ENCODE peak calls at places on chromosome 1, in ten cellular contexts. One of them, this sample, is unnamed.

GRCh38 chr1:170700842-170701305 is 36.9 kb downstream of the PRRX1 start:
- DNase-seq in stimulated activated naive CD4-positive, alpha-beta T cell: no peak
- DNase-seq in GM20000: no peak
- DNase-seq in HS-5: no peak
- DNase-seq in cardiac fibroblast: peak; percentile 61
- DNase-seq in activated CD4-positive, CD25-positive, alpha-beta regulatory T cell: no peak
- DNase-seq in B cell: no peak
- DNase-seq in astrocyte of the spinal cord: peak; percentile 63
- DNase-seq in NCI-H187 treated with DMSO at 0.1 percent for 48 hours: no peak
- DNase-seq in body of pancreas: no peak
- DNase-seq in this sample: no peak

GRCh38 chr1:34235594-34235993 is 58.9 kb downstream of the C1orf94 start:
- DNase-seq in stimulated activated naive CD4-positive, alpha-beta T cell: no peak
- DNase-seq in GM20000: no peak
- DNase-seq in HS-5: no peak
- DNase-seq in cardiac fibroblast: no peak
- DNase-seq in activated CD4-positive, CD25-positive, alpha-beta regulatory T cell: no peak
- DNase-seq in B cell: no peak
- DNase-seq in astrocyte of the spinal cord: no peak
- DNase-seq in NCI-H187 treated with DMSO at 0.1 percent for 48 hours: no peak
- DNase-seq in body of pancreas: no peak
- DNase-seq in this sample: no peak

GRCh38 chr1:222631611-222632208 is 13.8 kb downstream of the MIA3 start:
- DNase-seq in stimulated activated naive CD4-positive, alpha-beta T cell: no peak
- DNase-seq in GM20000: no peak
- DNase-seq in HS-5: no peak
- DNase-seq in cardiac fibroblast: no peak
- DNase-seq in activated CD4-positive, CD25-positive, alpha-beta regulatory T cell: no peak
- DNase-seq in B cell: no peak
- DNase-seq in astrocyte of the spinal cord: no peak
- DNase-seq in NCI-H187 treated with DMSO at 0.1 percent for 48 hours: no peak
- DNase-seq in body of pancreas: no peak
- DNase-seq in this sample: no peak

GRCh38 chr1:151516031-151516511 is 4.9 kb downstream of the CGN start:
- DNase-seq in stimulated activated naive CD4-positive, alpha-beta T cell: no peak
- DNase-seq in GM20000: no peak
- DNase-seq in HS-5: no peak
- DNase-seq in cardiac fibroblast: no peak
- DNase-seq in activated CD4-positive, CD25-positive, alpha-beta regulatory T cell: no peak
- DNase-seq in B cell: no peak
- DNase-seq in astrocyte of the spinal cord: no peak
- DNase-seq in NCI-H187 treated with DMSO at 0.1 percent for 48 hours: no peak
- DNase-seq in body of pancreas: no peak
- DNase-seq in this sample: no peak

GRCh38 chr1:220825819-220826551 is 39.3 kb downstream of the MTARC1 start:
- DNase-seq in stimulated activated naive CD4-positive, alpha-beta T cell: no peak
- DNase-seq in GM20000: no peak
- DNase-seq in HS-5: no peak
- DNase-seq in cardiac fibroblast: peak; percentile 57
- DNase-seq in activated CD4-positive, CD25-positive, alpha-beta regulatory T cell: no peak
- DNase-seq in B cell: no peak
- DNase-seq in astrocyte of the spinal cord: no peak
- DNase-seq in NCI-H187 treated with DMSO at 0.1 percent for 48 hours: no peak
- DNase-seq in body of pancreas: no peak
- DNase-seq in this sample: no peak

GRCh38 chr1:168803696-168804510 is 74.9 kb upstream of the DPT start:
- DNase-seq in stimulated activated naive CD4-positive, alpha-beta T cell: no peak
- DNase-seq in GM20000: no peak
- DNase-seq in HS-5: no peak
- DNase-seq in cardiac fibroblast: no peak
- DNase-seq in activated CD4-positive, CD25-positive, alpha-beta regulatory T cell: no peak
- DNase-seq in B cell: no peak
- DNase-seq in astrocyte of the spinal cord: no peak
- DNase-seq in NCI-H187 treated with DMSO at 0.1 percent for 48 hours: peak; percentile 89
- DNase-seq in body of pancreas: no peak
- DNase-seq in this sample: no peak

GRCh38 chr1:203860396-203860951 is 925 bp upstream of the SNRPE start:
- DNase-seq in stimulated activated naive CD4-positive, alpha-beta T cell: no peak
- DNase-seq in GM20000: no peak
- DNase-seq in HS-5: no peak
- DNase-seq in cardiac fibroblast: peak; percentile 27
- DNase-seq in activated CD4-positive, CD25-positive, alpha-beta regulatory T cell: no peak
- DNase-seq in B cell: no peak
- DNase-seq in astrocyte of the spinal cord: peak; percentile 50
- DNase-seq in NCI-H187 treated with DMSO at 0.1 percent for 48 hours: no peak
- DNase-seq in body of pancreas: peak; percentile 51
- DNase-seq in this sample: no peak

GRCh38 chr1:6672558-6672957 is 29.1 kb downstream of the DNAJC11 start:
- DNase-seq in stimulated activated naive CD4-positive, alpha-beta T cell: no peak
- DNase-seq in GM20000: no peak
- DNase-seq in HS-5: no peak
- DNase-seq in cardiac fibroblast: no peak
- DNase-seq in activated CD4-positive, CD25-positive, alpha-beta regulatory T cell: no peak
- DNase-seq in B cell: no peak
- DNase-seq in astrocyte of the spinal cord: no peak
- DNase-seq in NCI-H187 treated with DMSO at 0.1 percent for 48 hours: no peak
- DNase-seq in body of pancreas: no peak
- DNase-seq in this sample: no peak

GRCh38 chr1:33624991-33625870 is 152.8 kb downstream of the ZSCAN20 start:
- DNase-seq in stimulated activated naive CD4-positive, alpha-beta T cell: no peak
- DNase-seq in GM20000: no peak
- DNase-seq in HS-5: no peak
- DNase-seq in cardiac fibroblast: no peak
- DNase-seq in activated CD4-positive, CD25-positive, alpha-beta regulatory T cell: no peak
- DNase-seq in B cell: no peak
- DNase-seq in astrocyte of the spinal cord: no peak
- DNase-seq in NCI-H187 treated with DMSO at 0.1 percent for 48 hours: no peak
- DNase-seq in body of pancreas: no peak
- DNase-seq in this sample: no peak

GRCh38 chr1:115682792-115683191 is 41.0 kb downstream of the VANGL1 start:
- DNase-seq in stimulated activated naive CD4-positive, alpha-beta T cell: no peak
- DNase-seq in GM20000: no peak
- DNase-seq in HS-5: no peak
- DNase-seq in cardiac fibroblast: no peak
- DNase-seq in activated CD4-positive, CD25-positive, alpha-beta regulatory T cell: no peak
- DNase-seq in B cell: no peak
- DNase-seq in astrocyte of the spinal cord: no peak
- DNase-seq in NCI-H187 treated with DMSO at 0.1 percent for 48 hours: no peak
- DNase-seq in body of pancreas: no peak
- DNase-seq in this sample: no peak

GRCh38 chr1:116506132-116507004 is 64.5 kb downstream of the CD58 start:
- DNase-seq in stimulated activated naive CD4-positive, alpha-beta T cell: no peak
- DNase-seq in GM20000: no peak
- DNase-seq in HS-5: no peak
- DNase-seq in cardiac fibroblast: no peak
- DNase-seq in activated CD4-positive, CD25-positive, alpha-beta regulatory T cell: no peak
- DNase-seq in B cell: no peak
- DNase-seq in astrocyte of the spinal cord: no peak
- DNase-seq in NCI-H187 treated with DMSO at 0.1 percent for 48 hours: no peak
- DNase-seq in body of pancreas: no peak
- DNase-seq in this sample: no peak

GRCh38 chr1:70674981-70675685 is 264.1 kb downstream of the CTH start:
- DNase-seq in stimulated activated naive CD4-positive, alpha-beta T cell: no peak
- DNase-seq in GM20000: no peak
- DNase-seq in HS-5: no peak
- DNase-seq in cardiac fibroblast: no peak
- DNase-seq in activated CD4-positive, CD25-positive, alpha-beta regulatory T cell: no peak
- DNase-seq in B cell: no peak
- DNase-seq in astrocyte of the spinal cord: no peak
- DNase-seq in NCI-H187 treated with DMSO at 0.1 percent for 48 hours: no peak
- DNase-seq in body of pancreas: no peak
- DNase-seq in this sample: no peak

GRCh38 chr1:154926201-154926600 is 10.3 kb downstream of the PMVK start:
- DNase-seq in stimulated activated naive CD4-positive, alpha-beta T cell: no peak
- DNase-seq in GM20000: no peak
- DNase-seq in HS-5: no peak
- DNase-seq in cardiac fibroblast: no peak
- DNase-seq in activated CD4-positive, CD25-positive, alpha-beta regulatory T cell: no peak
- DNase-seq in B cell: no peak
- DNase-seq in astrocyte of the spinal cord: no peak
- DNase-seq in NCI-H187 treated with DMSO at 0.1 percent for 48 hours: no peak
- DNase-seq in body of pancreas: no peak
- DNase-seq in this sample: no peak

GRCh38 chr1:114723915-114724314 is 7.3 kb upstream of the NRAS start:
- DNase-seq in stimulated activated naive CD4-positive, alpha-beta T cell: no peak
- DNase-seq in GM20000: no peak
- DNase-seq in HS-5: no peak
- DNase-seq in cardiac fibroblast: no peak
- DNase-seq in activated CD4-positive, CD25-positive, alpha-beta regulatory T cell: no peak
- DNase-seq in B cell: no peak
- DNase-seq in astrocyte of the spinal cord: no peak
- DNase-seq in NCI-H187 treated with DMSO at 0.1 percent for 48 hours: no peak
- DNase-seq in body of pancreas: no peak
- DNase-seq in this sample: no peak

GRCh38 chr1:166947398-166948043 is 27.8 kb downstream of the ILDR2 start:
- DNase-seq in stimulated activated naive CD4-positive, alpha-beta T cell: no peak
- DNase-seq in GM20000: peak; percentile 20
- DNase-seq in HS-5: no peak
- DNase-seq in cardiac fibroblast: peak; percentile 45
- DNase-seq in activated CD4-positive, CD25-positive, alpha-beta regulatory T cell: no peak
- DNase-seq in B cell: no peak
- DNase-seq in astrocyte of the spinal cord: peak; percentile 83
- DNase-seq in NCI-H187 treated with DMSO at 0.1 percent for 48 hours: no peak
- DNase-seq in body of pancreas: peak; percentile 18
- DNase-seq in this sample: no peak

GRCh38 chr1:17274186-17275170 is 25.6 kb downstream of the PADI3 start:
- DNase-seq in stimulated activated naive CD4-positive, alpha-beta T cell: no peak
- DNase-seq in GM20000: peak; percentile 64
- DNase-seq in HS-5: no peak
- DNase-seq in cardiac fibroblast: peak; percentile 62
- DNase-seq in activated CD4-positive, CD25-positive, alpha-beta regulatory T cell: no peak
- DNase-seq in B cell: no peak
- DNase-seq in astrocyte of the spinal cord: peak; percentile 34
- DNase-seq in NCI-H187 treated with DMSO at 0.1 percent for 48 hours: peak; percentile 0
- DNase-seq in body of pancreas: peak; percentile 40
- DNase-seq in this sample: no peak

This sample was measured in activated CD8-positive, alpha-beta memory T cell treated with anti-CD3 and anti-CD28 coated beads for 4 hours.